ENCODE peak calls at places on chromosomes 7 and 10, in five cellular contexts. H, U, T, Y and E are unnamed samples.

GRCh38 chr10:49394933-49395740 is 752 bp downstream of the DRGX start:
- DNase-seq in U (no peak), T (no peak), Y (no peak), H (no peak), E (no peak)

GRCh38 chr10:93757766-93758509 is at the start of gene LGI1:
- DNase-seq in Y (no peak), T (no peak), H (no peak), U (no peak), E (no peak)

GRCh38 chr7:22357311-22358175 is 589 bp upstream of the RAPGEF5 start:
- DNase-seq in T (no peak), U (peak; percentile 25), H (peak; percentile 84), Y (no peak), E (no peak)

GRCh38 chr7:36683695-36684357 is 40.5 kb downstream of the AOAH start:
- DNase-seq in U (no peak), T (no peak), Y (no peak), H (no peak), E (no peak)

GRCh38 chr7:12889391-12889790 is 202.0 kb downstream of the ARL4A start:
- DNase-seq in U (no peak), Y (no peak), H (no peak), T (no peak), E (no peak)

GRCh38 chr7:151803841-151804240 is 73.1 kb downstream of the PRKAG2 start:
- DNase-seq in T (no peak), Y (no peak), U (no peak), H (no peak), E (no peak)

GRCh38 chr10:51629969-51630617 is 69.3 kb downstream of the CSTF2T start:
- DNase-seq in T (no peak), H (no peak), Y (no peak), U (no peak), E (no peak)

GRCh38 chr10:111972109-111972508 is 211.5 kb downstream of the GPAM start:
- DNase-seq in T (no peak), H (peak; percentile 31), U (no peak), Y (no peak), E (no peak)

GRCh38 chr10:28020993-28021982 is 22.4 kb upstream of the ODAD2 start:
- DNase-seq in Y (no peak), T (no peak), H (no peak), U (no peak), E (no peak)

GRCh38 chr7:117837841-117838240 is 35.4 kb downstream of the CTTNBP2 start:
- DNase-seq in Y (no peak), U (no peak), T (no peak), H (no peak), E (no peak)

GRCh38 chr10:15370212-15370740 is 813 bp downstream of the FAM171A1 start:
- DNase-seq in H (no peak), U (no peak), Y (peak; percentile 17), T (no peak), E (peak; percentile 25)

GRCh38 chr7:79591275-79591623 is 137.8 kb upstream of the MAGI2 start:
- DNase-seq in H (no peak), U (no peak), Y (no peak), T (no peak), E (no peak)

DNA sequence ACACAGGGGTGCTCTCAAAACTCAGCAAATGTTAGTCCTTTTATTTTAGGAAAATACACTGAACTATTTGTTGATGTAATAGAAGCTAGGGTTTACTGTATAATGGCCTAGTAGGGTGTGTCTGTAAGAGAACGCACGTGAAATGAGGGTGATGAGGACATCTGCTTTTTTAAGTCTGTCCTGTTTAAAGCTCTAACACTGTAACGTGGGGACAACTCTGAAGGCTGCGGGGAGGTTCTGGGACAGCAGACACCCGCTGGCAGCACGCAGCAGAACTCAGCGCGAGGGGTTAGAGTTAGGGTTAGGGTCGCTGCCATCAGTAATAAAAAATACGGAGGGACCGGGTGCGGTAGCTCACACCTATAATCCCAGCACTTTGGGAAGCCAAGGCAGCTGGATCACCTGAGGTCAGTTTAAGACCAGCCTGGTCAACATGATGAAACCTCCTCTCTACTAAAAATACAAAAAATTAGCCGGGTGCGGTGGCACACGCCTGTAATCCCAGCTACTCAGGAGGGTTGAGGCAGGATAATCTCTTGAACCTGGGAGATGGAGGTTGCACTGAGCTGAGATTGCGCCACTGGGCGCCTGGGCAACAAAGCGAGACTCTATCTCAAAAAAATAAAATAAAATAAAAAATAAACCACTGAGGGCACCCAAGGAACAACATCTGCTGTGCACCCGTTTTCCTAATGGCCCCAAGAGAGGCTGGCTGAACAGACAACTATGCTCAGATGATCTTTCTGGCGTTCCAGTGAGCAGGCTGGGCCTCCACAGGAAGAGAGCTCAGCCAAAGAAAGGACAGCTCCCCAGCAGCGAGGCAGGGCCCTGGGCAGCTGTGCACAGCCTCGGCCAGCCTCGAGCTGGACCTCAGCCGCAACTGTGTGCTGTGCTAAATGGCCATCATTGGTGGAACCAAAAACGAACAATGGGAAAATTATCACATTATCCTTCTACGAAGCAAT is 97.8 kb downstream of the CTBP2 start:
- DNase-seq in H (no peak), T (no peak), U (no peak), Y (no peak), E (no peak)
- TF ChIP-seq POLR2AphosphoS5 in H (no peak), T (no peak), U (no peak), Y (no peak), E (no peak)

DNA sequence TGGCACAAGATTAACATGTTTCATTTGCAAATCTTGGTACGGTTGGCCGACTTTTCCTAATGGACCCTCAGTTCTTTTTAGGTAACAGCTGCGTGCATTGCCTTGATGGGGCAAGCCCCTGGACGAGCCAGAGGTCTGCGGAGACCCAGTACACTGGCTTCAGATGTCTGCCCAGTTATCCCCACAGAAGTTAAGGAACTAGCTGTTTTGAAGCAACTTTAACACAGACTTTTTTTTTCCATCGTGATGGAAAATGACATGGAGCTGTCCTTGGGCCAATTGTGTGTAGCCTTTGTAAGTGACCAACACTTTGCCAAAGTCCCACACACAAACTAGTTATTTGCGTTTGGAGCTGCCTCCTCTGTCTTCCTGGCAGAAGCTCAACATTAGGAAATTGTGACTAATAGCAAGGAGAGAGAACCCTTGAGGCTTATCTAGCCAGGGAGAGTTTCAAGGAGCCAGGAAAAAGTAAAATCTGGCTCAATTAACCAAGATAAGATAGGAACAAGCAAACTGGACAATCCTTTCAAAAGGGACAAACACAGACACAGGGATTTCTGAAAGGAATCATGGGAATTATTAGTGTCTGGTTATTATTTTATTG is 99.6 kb upstream of the BMPER start:
- DNase-seq in U (no peak), T (no peak), Y (no peak), H (no peak), E (no peak)
- TF ChIP-seq POLR2AphosphoS5 in U (no peak), T (no peak), Y (no peak), H (no peak), E (no peak)

GRCh38 chr10:10871312-10871711 is 146.4 kb upstream of the CELF2 start:
- DNase-seq in U (no peak), H (no peak), Y (no peak), T (no peak), E (no peak)

GRCh38 chr10:10870523-10871241 is 147.0 kb upstream of the CELF2 start:
- DNase-seq in U (no peak), T (no peak), Y (no peak), H (no peak), E (no peak)

GRCh38 chr10:10872706-10873276 is 144.9 kb upstream of the CELF2 start:
- DNase-seq in U (no peak), H (no peak), Y (no peak), T (no peak), E (no peak)

GRCh38 chr10:10873289-10873688 is 144.4 kb upstream of the CELF2 start:
- DNase-seq in T (no peak), H (no peak), U (no peak), Y (no peak), E (no peak)

GRCh38 chr10:10872035-10872673 is 145.5 kb upstream of the CELF2 start:
- DNase-seq in T (no peak), U (no peak), H (no peak), Y (no peak), E (no peak)
- TF ChIP-seq POLR2AphosphoS5 in T (no peak), U (no peak), H (no peak), Y (no peak), E (no peak)

DNA sequence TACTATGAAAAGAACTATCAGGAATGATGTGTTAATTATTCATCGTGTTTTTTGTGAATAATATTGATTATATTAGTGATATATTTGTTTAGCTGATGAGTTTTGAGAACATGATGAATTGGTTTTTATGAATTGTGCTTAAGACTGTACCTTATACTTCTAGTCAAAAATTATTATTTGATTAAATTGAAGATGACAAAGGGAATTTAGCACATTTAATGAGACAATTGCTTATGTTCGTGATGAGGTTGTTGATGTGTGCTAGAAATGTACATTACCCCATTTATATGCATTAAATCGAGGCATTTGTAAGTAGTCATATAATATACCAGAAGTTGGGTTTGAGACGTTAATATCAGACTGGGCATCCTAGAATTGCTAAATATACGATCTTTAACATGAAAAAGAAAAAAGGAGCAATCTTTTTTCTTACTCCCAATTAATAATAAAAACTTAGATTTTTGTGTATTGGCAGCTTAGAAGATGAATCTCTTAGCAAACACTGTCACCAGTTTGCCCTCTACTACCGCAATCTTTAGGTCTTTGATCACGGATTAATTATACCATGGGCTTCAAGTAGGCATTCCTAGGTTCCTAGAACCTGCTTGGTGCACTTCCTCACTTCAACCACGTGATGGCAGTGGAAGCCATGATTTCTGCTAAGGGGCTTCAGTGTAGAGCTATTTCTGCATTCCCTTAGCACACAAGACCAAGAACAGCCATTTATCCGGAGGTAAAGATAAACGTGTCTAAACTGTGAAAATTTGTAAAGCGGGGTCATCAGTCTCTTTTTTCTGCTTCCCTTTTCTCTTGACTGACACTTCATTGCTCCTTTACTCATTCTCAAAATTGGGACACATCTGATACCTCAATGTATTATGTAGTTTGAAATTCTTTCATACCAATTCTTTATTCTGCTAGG is 1.6 kb downstream of the KLHDC10 start:
- DNase-seq in T (no peak), U (peak; percentile 75), H (peak; percentile 84), Y (peak; percentile 35), E (peak; percentile 30)
- TF ChIP-seq POLR2AphosphoS5 in T (no peak), U (no peak), H (no peak), Y (no peak), E (no peak)

GRCh38 chr7:97020601-97021442 is 3.8 kb downstream of the DLX5 start:
- DNase-seq in Y (no peak), H (no peak), T (no peak), U (no peak), E (no peak)
- TF ChIP-seq POLR2AphosphoS5 in Y (no peak), H (no peak), T (no peak), U (no peak), E (no peak)

GRCh38 chr7:131495679-131496498 is 60.5 kb downstream of the PODXL start:
- DNase-seq in Y (no peak), H (no peak), T (no peak), U (no peak), E (no peak)
- TF ChIP-seq POLR2AphosphoS5 in Y (no peak), H (no peak), T (no peak), U (no peak), E (no peak)